ENCODE peak calls at places on chromosomes 6 and 20, in four cellular contexts. One of them, this sample, is unnamed.
A peak's percentile ranks its signal among the peaks of the same experiment; 100 is the strongest.

GRCh38 chr20:36825374-36826104 is 50.4 kb upstream of the TLDC2 start:
- DNase-seq in neural progenitor cell: peak; percentile 34
- DNase-seq in fibroblast of lung: no peak
- DNase-seq in mesendoderm: no peak
- DNase-seq in this sample: no peak

GRCh38 chr20:11814276-11814675 is 103.4 kb upstream of the BTBD3 start:
- DNase-seq in neural progenitor cell: no peak
- DNase-seq in mesendoderm: peak; percentile 4
- DNase-seq in fibroblast of lung: peak; percentile 95
- DNase-seq in this sample: no peak

GRCh38 chr6:35719830-35720733 is 16.8 kb upstream of the ARMC12 start:
- DNase-seq in mesendoderm: peak; percentile 69
- DNase-seq in neural progenitor cell: peak; percentile 45
- DNase-seq in fibroblast of lung: peak; percentile 28
- DNase-seq in this sample: no peak

GRCh38 chr20:49187330-49188100 is 619 bp downstream of the STAU1 start:
- DNase-seq in mesendoderm: peak; percentile 26
- DNase-seq in neural progenitor cell: peak; percentile 70
- DNase-seq in fibroblast of lung: peak; percentile 8
- DNase-seq in this sample: peak; percentile 17

GRCh38 chr20:23655551-23656211 is 17.9 kb upstream of the CST3 start:
- DNase-seq in fibroblast of lung: no peak
- DNase-seq in mesendoderm: no peak
- DNase-seq in neural progenitor cell: no peak
- DNase-seq in this sample: no peak

GRCh38 chr6:169243154-169243553 is 10.5 kb downstream of the THBS2 start:
- DNase-seq in fibroblast of lung: no peak
- DNase-seq in mesendoderm: no peak
- DNase-seq in neural progenitor cell: no peak
- DNase-seq in this sample: no peak

GRCh38 chr6:137715589-137716045 is 151.4 kb upstream of the TNFAIP3 start:
- DNase-seq in mesendoderm: no peak
- DNase-seq in neural progenitor cell: no peak
- DNase-seq in fibroblast of lung: no peak
- DNase-seq in this sample: no peak

GRCh38 chr6:44377971-44378370 is 9.5 kb upstream of the CDC5L start:
- DNase-seq in neural progenitor cell: no peak
- DNase-seq in mesendoderm: no peak
- DNase-seq in fibroblast of lung: no peak
- DNase-seq in this sample: no peak

GRCh38 chr6:168214586-168215104 is 104.9 kb downstream of the DACT2 start:
- DNase-seq in neural progenitor cell: no peak
- DNase-seq in mesendoderm: no peak
- DNase-seq in fibroblast of lung: no peak
- DNase-seq in this sample: no peak

GRCh38 chr6:108575905-108576494 is 15.3 kb downstream of the FOXO3 start:
- DNase-seq in mesendoderm: no peak
- DNase-seq in neural progenitor cell: no peak
- DNase-seq in fibroblast of lung: no peak
- DNase-seq in this sample: no peak

GRCh38 chr6:108578595-108579038 is 17.9 kb downstream of the FOXO3 start:
- DNase-seq in neural progenitor cell: no peak
- DNase-seq in fibroblast of lung: peak; percentile 81
- DNase-seq in mesendoderm: no peak
- DNase-seq in this sample: no peak

GRCh38 chr6:108576724-108577123 is 16.0 kb downstream of the FOXO3 start:
- DNase-seq in mesendoderm: no peak
- DNase-seq in fibroblast of lung: no peak
- DNase-seq in neural progenitor cell: no peak
- DNase-seq in this sample: no peak

GRCh38 chr6:108580645-108581044 is 19.9 kb downstream of the FOXO3 start:
- DNase-seq in mesendoderm: no peak
- DNase-seq in fibroblast of lung: no peak
- DNase-seq in neural progenitor cell: no peak
- DNase-seq in this sample: no peak

GRCh38 chr6:108578166-108578565 is 17.4 kb downstream of the FOXO3 start:
- DNase-seq in mesendoderm: no peak
- DNase-seq in neural progenitor cell: no peak
- DNase-seq in fibroblast of lung: no peak
- DNase-seq in this sample: no peak
- H3K4me2 ChIP-seq in mesendoderm: no peak overlapping the region
- H3K4me2 ChIP-seq in neural progenitor cell: no peak overlapping the region
- H3K4me2 ChIP-seq in fibroblast of lung: no peak overlapping the region
- H3K4me2 ChIP-seq in this sample: no peak overlapping the region

GRCh38 chr6:20837189-20837588 is 302.9 kb downstream of the CDKAL1 start:
- DNase-seq in fibroblast of lung: no peak
- DNase-seq in neural progenitor cell: no peak
- DNase-seq in mesendoderm: no peak
- DNase-seq in this sample: no peak
- H3K4me2 ChIP-seq in fibroblast of lung: no peak overlapping the region
- H3K4me2 ChIP-seq in neural progenitor cell: no peak overlapping the region
- H3K4me2 ChIP-seq in mesendoderm: no peak overlapping the region
- H3K4me2 ChIP-seq in this sample: no peak overlapping the region

DNA sequence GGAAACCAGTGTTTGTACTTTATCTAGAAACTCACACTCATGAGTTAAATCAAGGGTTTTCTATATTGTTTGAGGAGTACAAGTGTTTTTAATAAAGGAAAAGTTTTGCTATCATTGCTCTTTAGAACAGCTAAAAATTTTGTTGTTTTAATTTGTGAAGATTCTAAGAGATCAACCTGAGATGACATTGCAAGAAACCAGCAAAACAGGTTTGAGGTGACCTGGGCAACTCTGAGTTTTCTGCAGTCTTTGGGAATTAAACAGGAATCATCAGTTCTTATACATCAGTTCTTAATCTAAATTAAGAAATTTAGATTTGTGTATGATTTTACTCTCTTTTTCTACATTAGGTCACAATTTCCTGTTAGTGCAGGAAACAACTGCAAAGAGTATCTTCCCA is 114.5 kb downstream of the JAG1 start:
- DNase-seq in neural progenitor cell: no peak
- DNase-seq in fibroblast of lung: no peak
- DNase-seq in mesendoderm: peak; percentile 40
- DNase-seq in this sample: no peak
- H3K4me2 ChIP-seq in neural progenitor cell: no peak overlapping the region
- H3K4me2 ChIP-seq in fibroblast of lung: no peak overlapping the region
- H3K4me2 ChIP-seq in mesendoderm: no peak overlapping the region
- H3K4me2 ChIP-seq in this sample: no peak overlapping the region

DNA sequence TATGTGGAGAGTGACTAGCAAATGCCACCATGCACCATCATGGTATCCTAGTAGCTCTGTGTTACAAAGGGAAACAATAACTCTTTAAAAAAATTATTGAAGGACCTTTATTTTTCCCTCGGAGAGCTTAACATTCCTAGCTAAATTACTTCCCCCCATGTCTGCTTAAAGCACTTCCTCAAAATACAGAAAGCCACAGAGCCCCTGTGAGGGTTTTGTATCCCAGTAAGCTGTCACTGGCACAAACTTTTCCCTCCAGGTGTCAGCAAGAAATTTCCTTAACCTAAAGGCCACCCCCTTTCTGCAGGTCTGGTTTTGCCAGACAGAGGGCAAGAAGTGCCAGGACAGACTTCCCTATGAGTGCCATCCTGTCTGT is 340.0 kb upstream of the PRDM1 start:
- DNase-seq in neural progenitor cell: peak; percentile 13
- DNase-seq in fibroblast of lung: no peak
- DNase-seq in mesendoderm: no peak
- DNase-seq in this sample: no peak
- H3K4me2 ChIP-seq in neural progenitor cell: peak overlapping the region; percentile 40
- H3K4me2 ChIP-seq in fibroblast of lung: no peak overlapping the region
- H3K4me2 ChIP-seq in mesendoderm: no peak overlapping the region
- H3K4me2 ChIP-seq in this sample: no peak overlapping the region

GRCh38 chr20:57060407-57061057 is 205.9 kb downstream of the BMP7 start:
- DNase-seq in mesendoderm: no peak
- DNase-seq in fibroblast of lung: no peak
- DNase-seq in neural progenitor cell: no peak
- DNase-seq in this sample: no peak
- H3K4me2 ChIP-seq in mesendoderm: no peak overlapping the region
- H3K4me2 ChIP-seq in fibroblast of lung: no peak overlapping the region
- H3K4me2 ChIP-seq in neural progenitor cell: no peak overlapping the region
- H3K4me2 ChIP-seq in this sample: no peak overlapping the region